ENCODE peak calls at places on chromosomes 6 and 20, in eight cellular contexts. R is GM23248, S is ovary, T is brain microvascular endothelial cell, D is esophagus muscularis mucosa, Q is substantia nigra, N is heart right ventricle, E is adrenal gland. U is an unnamed sample.

GRCh38 chr6:159729598-159729997 is 2.3 kb downstream of the WTAP start:
- DNase-seq in R (peak; percentile 54), S (no peak), T (no peak), D (no peak), Q (no peak), N (no peak), E (no peak), U (no peak)

GRCh38 chr6:146892613-146893401 is 294.0 kb downstream of the ADGB start:
- DNase-seq in R (peak; percentile 84), S (no peak), T (peak; percentile 68), D (no peak), Q (no peak), N (no peak), E (no peak), U (no peak)

GRCh38 chr6:15331629-15332241 is 85.9 kb downstream of the JARID2 start:
- DNase-seq in R (no peak), S (no peak), T (no peak), D (no peak), Q (no peak), N (no peak), E (no peak), U (no peak)

GRCh38 chr20:48797275-48797825 is 30.4 kb downstream of the PREX1 start:
- DNase-seq in R (no peak), S (no peak), T (no peak), D (no peak), Q (peak; percentile 78), N (peak; percentile 31), E (peak; percentile 47), U (peak; percentile 84)

GRCh38 chr20:37396520-37397075 is 50.7 kb downstream of the SRC start:
- DNase-seq in R (no peak), S (no peak), T (no peak), D (no peak), Q (no peak), N (no peak), E (no peak), U (no peak)

GRCh38 chr6:2266845-2267244 is 21.4 kb upstream of the GMDS start:
- DNase-seq in R (no peak), S (no peak), T (no peak), D (no peak), Q (no peak), N (no peak), E (no peak), U (no peak)

GRCh38 chr6:11779308-11780096 is 899 bp upstream of the ADTRP start:
- DNase-seq in R (peak; percentile 22), S (no peak), T (no peak), D (no peak), Q (peak; percentile 14), N (no peak), E (no peak), U (peak; percentile 70)

GRCh38 chr6:83781506-83781905 is 71.7 kb upstream of the RIPPLY2 start:
- DNase-seq in R (no peak), S (no peak), T (no peak), D (no peak), Q (no peak), N (no peak), E (no peak), U (no peak)

GRCh38 chr6:99424761-99425646 is at the start of gene PNISR:
- DNase-seq in R (peak; percentile 99), S (peak; percentile 87), T (peak; percentile 99), D (peak; percentile 98), Q (peak; percentile 94), N (peak; percentile 77), E (peak; percentile 97), U (peak; percentile 82)

GRCh38 chr6:351867-352289 is 39.7 kb upstream of the IRF4 start:
- DNase-seq in R (no peak), S (no peak), T (no peak), D (no peak), Q (no peak), N (peak; percentile 6), E (no peak), U (no peak)

GRCh38 chr6:48080227-48081009 is 30.6 kb downstream of the PTCHD4 start:
- DNase-seq in R (no peak), S (no peak), T (peak; percentile 16), D (no peak), Q (no peak), N (no peak), E (no peak), U (no peak)

GRCh38 chr6:82488403-82488802 is 124.8 kb downstream of the TPBG start:
- DNase-seq in R (no peak), S (no peak), T (no peak), D (no peak), Q (no peak), N (no peak), E (no peak), U (no peak)

GRCh38 chr6:43173496-43174262 is 2.6 kb downstream of the SRF start:
- DNase-seq in R (no peak), S (no peak), T (no peak), D (no peak), Q (no peak), N (no peak), E (no peak), U (no peak)

GRCh38 chr6:36118550-36119107 is 11.7 kb upstream of the MAPK13 start:
- DNase-seq in R (peak; percentile 55), S (no peak), T (no peak), D (peak; percentile 89), Q (no peak), N (no peak), E (no peak), U (no peak)

GRCh38 chr6:106518748-106519147 is 110.5 kb downstream of the RTN4IP1 start:
- DNase-seq in R (no peak), S (no peak), T (no peak), D (no peak), Q (no peak), N (no peak), E (no peak), U (no peak)

GRCh38 chr20:16518068-16518783 is 55.0 kb downstream of the KIF16B start:
- DNase-seq in R (peak; percentile 60), S (no peak), T (peak; percentile 45), D (no peak), Q (peak; percentile 9), N (no peak), E (peak; percentile 69), U (peak; percentile 19)

GRCh38 chr20:19943021-19943659 is 74.0 kb upstream of the NAA20 start:
- DNase-seq in R (no peak), S (no peak), T (no peak), D (no peak), Q (peak; percentile 45), N (no peak), E (peak; percentile 37), U (no peak)

GRCh38 chr6:21733311-21733710 is 139.8 kb downstream of the SOX4 start:
- DNase-seq in R (no peak), S (no peak), T (no peak), D (peak; percentile 4), Q (no peak), N (no peak), E (no peak), U (no peak)

GRCh38 chr6:43924222-43924702 is 154.3 kb downstream of the VEGFA start:
- DNase-seq in R (peak; percentile 69), S (no peak), T (no peak), D (no peak), Q (peak; percentile 18), N (no peak), E (no peak), U (peak; percentile 12)

GRCh38 chr20:3935956-3936340 is 46.8 kb downstream of the PANK2 start:
- DNase-seq in R (no peak), S (no peak), T (no peak), D (no peak), Q (no peak), N (no peak), E (no peak), U (no peak)

GRCh38 chr6:108684809-108685329 is 124.2 kb downstream of the FOXO3 start:
- DNase-seq in R (peak; percentile 28), S (no peak), T (peak; percentile 6), D (no peak), Q (no peak), N (no peak), E (no peak), U (no peak)

DNA sequence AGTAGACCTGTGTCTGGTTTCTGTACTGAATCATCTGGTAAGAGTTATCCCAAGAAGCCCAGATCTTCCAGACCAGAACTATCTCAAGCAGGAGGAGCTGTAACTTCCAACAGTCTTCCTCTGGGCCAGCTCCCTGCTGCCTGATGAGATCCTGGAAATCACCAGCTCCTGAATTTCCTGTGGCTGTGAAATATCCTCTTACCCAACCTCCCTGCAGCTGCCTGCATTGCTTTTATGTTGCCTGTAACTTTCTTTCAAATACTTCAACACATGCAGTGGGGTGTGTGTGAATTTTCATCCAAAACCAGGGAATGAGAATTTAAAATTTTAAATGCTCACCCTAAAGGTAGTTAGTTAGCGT is 160.5 kb upstream of the LAMP5 start:
- DNase-seq in R (peak; percentile 12), S (no peak), T (no peak), D (no peak), Q (no peak), N (no peak), E (no peak), U (no peak)
- H3K27ac ChIP-seq in R (no peak overlapping the region), S (no peak overlapping the region), T (no peak overlapping the region), D (no peak overlapping the region), Q (no peak overlapping the region), N (no peak overlapping the region), E (no peak overlapping the region), U (no peak overlapping the region)

GRCh38 chr6:52670502-52671409 is at the start of gene TMEM14A:
- DNase-seq in R (peak; percentile 96), S (peak; percentile 94), T (peak; percentile 83), D (peak; percentile 96), Q (peak; percentile 92), N (peak; percentile 97), E (peak; percentile 96), U (peak; percentile 86)
- H3K27ac ChIP-seq in R (peak within 1 kb of the TSS; percentile 44), S (peak within 1 kb of the TSS; percentile 4), T (no peak within 1 kb of the TSS), D (peak within 1 kb of the TSS; percentile 70), Q (peak within 1 kb of the TSS; percentile 49), N (peak within 1 kb of the TSS; percentile 51), E (peak within 1 kb of the TSS; percentile 17), U (peak within 1 kb of the TSS; percentile 47)

GRCh38 chr6:165988757-165989456 is 178.7 kb downstream of the TBXT start:
- DNase-seq in R (no peak), S (no peak), T (no peak), D (no peak), Q (no peak), N (peak; percentile 37), E (no peak), U (no peak)
- H3K27ac ChIP-seq in R (no peak overlapping the region), S (peak overlapping the region; percentile 70), T (peak overlapping the region; percentile 34), D (no peak overlapping the region), Q (no peak overlapping the region), N (peak overlapping the region; percentile 77), E (no peak overlapping the region), U (no peak overlapping the region)

DNA sequence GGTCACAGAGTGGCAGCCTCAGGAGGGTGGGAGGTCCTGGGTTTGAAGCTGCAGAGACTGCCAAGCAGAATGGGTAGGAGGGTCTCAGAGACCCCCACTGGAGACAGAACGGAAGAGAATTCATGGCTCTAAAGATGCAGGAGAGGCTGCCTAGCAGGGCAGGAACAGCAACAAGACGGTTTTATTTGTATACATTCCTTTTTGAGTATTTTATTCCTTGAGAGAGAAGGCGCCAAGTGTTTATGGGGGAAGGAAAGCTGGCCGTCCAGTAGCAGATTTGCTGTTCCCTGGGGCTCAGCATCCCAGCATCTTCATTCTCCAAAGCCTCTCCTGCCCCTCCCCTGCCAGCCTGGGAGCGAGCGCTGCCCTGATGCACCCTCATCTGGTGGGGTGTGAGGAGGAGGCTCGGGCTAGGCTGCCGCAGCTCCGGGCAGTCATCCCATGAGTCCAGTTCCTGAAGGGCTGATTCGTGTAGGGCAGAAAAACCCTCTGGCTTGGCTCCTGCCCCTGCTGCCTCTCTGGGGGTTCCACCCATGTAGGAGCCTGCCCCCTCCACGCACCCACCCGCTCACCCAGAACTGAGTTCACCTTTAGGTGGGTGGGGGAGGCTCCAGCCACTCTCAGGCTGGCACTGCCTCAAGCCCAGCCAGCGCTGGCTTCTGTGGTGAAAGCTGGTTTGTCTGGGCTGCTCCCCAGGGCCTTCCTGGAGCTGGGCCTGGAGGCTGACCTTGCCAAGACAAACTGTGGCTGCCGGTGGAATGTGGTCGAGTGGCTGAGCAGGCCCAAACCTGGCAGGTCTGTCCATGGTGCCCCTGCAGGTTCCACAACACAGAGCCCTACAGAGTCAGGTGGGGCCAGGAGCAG is 32.4 kb downstream of the CPXM1 start:
- DNase-seq in R (peak; percentile 75), S (peak; percentile 41), T (no peak), D (no peak), Q (no peak), N (peak; percentile 41), E (no peak), U (no peak)
- H3K27ac ChIP-seq in R (no peak overlapping the region), S (no peak overlapping the region), T (no peak overlapping the region), D (no peak overlapping the region), Q (no peak overlapping the region), N (no peak overlapping the region), E (no peak overlapping the region), U (no peak overlapping the region)

U was measured in caudate nucleus.